ENCODE peak calls at places on chromosome 20, in seven cellular contexts. D is T1000; T is NCI-H748 treated with DMSO at 0.1 percent for 48 hours; O is iris pigment epithelial cell; Y is AG20443; Q is activated T-cell treated with anti-CD3 and anti-CD28 coated beads, Interleukin-2, amount 50 U/mL, for 24 hours; P is NCI-H2107. I is an unnamed sample.

GRCh38 chr20:38623061-38623460 is 21.5 kb downstream of the ARHGAP40 start:
- DNase-seq in D (no peak), T (no peak), O (peak; percentile 23), Y (no peak), Q (no peak), P (no peak), I (no peak)

GRCh38 chr20:60935971-60936370 is 316.1 kb upstream of the CDH4 start:
- DNase-seq in D (no peak), T (no peak), O (no peak), Y (no peak), Q (no peak), P (no peak), I (no peak)

GRCh38 chr20:49712918-49713778 is 530 bp downstream of the B4GALT5 start:
- DNase-seq in D (peak; percentile 81), T (no peak), O (peak; percentile 44), Y (peak; percentile 43), Q (no peak), P (no peak), I (no peak)

GRCh38 chr20:51311636-51312479 is 230.7 kb downstream of the NFATC2 start:
- DNase-seq in D (no peak), T (no peak), O (peak; percentile 68), Y (no peak), Q (no peak), P (no peak), I (no peak)

GRCh38 chr20:32517914-32518592 is 67.1 kb downstream of the NOL4L start:
- DNase-seq in D (no peak), T (no peak), O (no peak), Y (no peak), Q (no peak), P (no peak), I (no peak)

GRCh38 chr20:3818155-3819151 is 1.9 kb upstream of the AP5S1 start:
- DNase-seq in D (peak; percentile 31), T (peak; percentile 41), O (peak; percentile 79), Y (peak; percentile 67), Q (no peak), P (no peak), I (no peak)

GRCh38 chr20:21684671-21685070 is 20.8 kb upstream of the PAX1 start:
- DNase-seq in D (no peak), T (no peak), O (no peak), Y (no peak), Q (no peak), P (no peak), I (no peak)

GRCh38 chr20:8803065-8803464 is 265.8 kb upstream of the PLCB4 start:
- DNase-seq in D (no peak), T (no peak), O (no peak), Y (no peak), Q (no peak), P (no peak), I (no peak)

GRCh38 chr20:34559311-34560140 is 1.0 kb downstream of the MAP1LC3A start:
- DNase-seq in D (no peak), T (no peak), O (no peak), Y (no peak), Q (no peak), P (no peak), I (peak; percentile 38)

GRCh38 chr20:47330933-47331708 is 25.4 kb downstream of the ZMYND8 start:
- DNase-seq in D (peak; percentile 50), T (no peak), O (peak; percentile 92), Y (peak; percentile 81), Q (no peak), P (no peak), I (no peak)

GRCh38 chr20:8156603-8157079 is 24.6 kb downstream of the PLCB1 start:
- DNase-seq in D (no peak), T (peak; percentile 97), O (peak; percentile 67), Y (peak; percentile 32), Q (no peak), P (no peak), I (no peak)

GRCh38 chr20:38222231-38222922 is 38.2 kb downstream of the KIAA1755 start:
- DNase-seq in D (peak; percentile 43), T (peak; percentile 6), O (peak; percentile 39), Y (peak; percentile 86), Q (peak; percentile 70), P (no peak), I (no peak)

I was measured in nucleus accumbens.